ENCODE peak calls at places on chromosome 9, in six cellular contexts. Z is SK-N-SH; B is CD4-positive, CD25-positive, alpha-beta regulatory T cell; F is endodermal cell; M is A673; P is endothelial cell of umbilical vein. H is an unnamed sample. For H3K9me3, the result is how much of the 10 kb centered on the place peaks cover.

GRCh38 chr9:69195019-69195418 is 20.9 kb downstream of the TJP2 start:
- DNase-seq in Z (no peak), B (no peak), F (no peak), M (no peak), P (no peak), H (no peak)

GRCh38 chr9:77011973-77012817 is 7.3 kb upstream of the FOXB2 start:
- DNase-seq in Z (peak), B (peak), F (peak), M (peak), P (peak), H (peak)

GRCh38 chr9:91411096-91411771 is 12.4 kb downstream of the NFIL3 start:
- DNase-seq in Z (no peak), B (peak), F (no peak), M (no peak), P (peak), H (no peak)

GRCh38 chr9:106772523-106773290 is 90.3 kb upstream of the ZNF462 start:
- DNase-seq in Z (no peak), B (no peak), F (no peak), M (no peak), P (no peak), H (no peak)

GRCh38 chr9:71796368-71796767 is 28.1 kb upstream of the CEMIP2 start:
- DNase-seq in Z (no peak), B (peak), F (no peak), M (no peak), P (no peak), H (no peak)

GRCh38 chr9:128887914-128888350 is 6.0 kb downstream of the LRRC8A start:
- DNase-seq in Z (no peak), B (no peak), F (peak), M (peak), P (peak), H (no peak)

GRCh38 chr9:27933210-27934062 is 360.2 kb upstream of the C9orf72 start:
- DNase-seq in Z (no peak), B (no peak), F (no peak), M (no peak), P (no peak), H (no peak)

GRCh38 chr9:113223963-113224362 is 2.6 kb downstream of the SLC31A1 start:
- DNase-seq in Z (no peak), B (no peak), F (no peak), M (no peak), P (no peak), H (no peak)

GRCh38 chr9:19788614-19789271 is at the start of gene SLC24A2:
- DNase-seq in Z (peak), B (no peak), F (peak), M (no peak), P (no peak), H (no peak)

GRCh38 chr9:78316151-78316892 is 19.4 kb downstream of the PSAT1 start:
- DNase-seq in Z (no peak), B (no peak), F (peak), M (no peak), P (no peak), H (no peak)

GRCh38 chr9:135087489-135087791 is at the start of gene OLFM1:
- DNase-seq in Z (peak), B (peak), F (peak), M (peak), P (peak), H (peak)

GRCh38 chr9:6218099-6218502 is 2.5 kb downstream of the IL33 start:
- DNase-seq in Z (no peak), B (no peak), F (no peak), M (peak), P (peak), H (no peak)

GRCh38 chr9:38208206-38208901 is 139.3 kb upstream of the SHB start:
- DNase-seq in Z (no peak), B (no peak), F (no peak), M (no peak), P (no peak), H (no peak)

GRCh38 chr9:102728946-102729345 is 266.2 kb upstream of the CYLC2 start:
- DNase-seq in Z (no peak), B (no peak), F (peak), M (no peak), P (no peak), H (no peak)

GRCh38 chr9:124813496-124814177 is 36.7 kb downstream of the OLFML2A start:
- DNase-seq in Z (peak), B (no peak), F (no peak), M (no peak), P (no peak), H (no peak)

GRCh38 chr9:92724528-92725265 is 39.9 kb downstream of the BICD2 start:
- DNase-seq in Z (no peak), B (no peak), F (peak), M (no peak), P (no peak), H (no peak)

GRCh38 chr9:99680191-99680590 is 141.5 kb upstream of the NR4A3 start:
- DNase-seq in Z (no peak), B (no peak), F (no peak), M (no peak), P (peak), H (no peak)

GRCh38 chr9:89007568-89007967 is 16.3 kb downstream of the S1PR3 start:
- DNase-seq in Z (no peak), B (no peak), F (no peak), M (no peak), P (no peak), H (no peak)

DNA sequence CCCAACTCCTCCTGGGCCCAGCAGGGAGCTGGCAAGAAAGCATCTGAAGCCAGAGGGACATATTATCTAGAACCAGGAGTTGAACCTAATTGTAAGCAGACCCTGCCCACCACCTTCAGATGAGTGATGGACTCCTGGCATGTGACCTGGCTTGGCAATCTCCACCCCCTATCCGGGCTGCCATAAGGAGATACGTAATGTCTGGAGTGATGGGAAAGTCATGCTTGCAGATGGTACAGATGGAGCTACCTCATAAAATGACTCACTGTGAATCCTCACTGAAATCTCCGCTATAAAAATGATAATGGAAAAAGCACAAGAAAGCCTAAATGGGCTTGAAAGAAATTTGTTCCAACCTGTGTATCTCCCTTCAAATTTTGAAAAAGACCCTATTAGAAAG is 157.5 kb downstream of the DMRT2 start:
- DNase-seq in Z (no peak), B (no peak), F (no peak), M (no peak), P (no peak), H (no peak)
- H3K9me3 ChIP-seq in Z (under half), B (under half), F (under half), M (under half), P (under half), H (under half)

GRCh38 chr9:81374459-81374858 is 314.9 kb downstream of the TLE1 start:
- DNase-seq in Z (no peak), B (no peak), F (no peak), M (no peak), P (no peak), H (no peak)
- H3K4me3 ChIP-seq in Z (no peak), B (no peak), F (no peak), M (no peak), P (no peak), H (no peak)

GRCh38 chr9:138112090-138112748 is 234.6 kb downstream of the CACNA1B start:
- DNase-seq in Z (no peak), B (no peak), F (no peak), M (no peak), P (no peak), H (no peak)

GRCh38 chr9:138114501-138115245 is 237.1 kb downstream of the CACNA1B start:
- DNase-seq in Z (no peak), B (no peak), F (no peak), M (no peak), P (no peak), H (no peak)

GRCh38 chr9:138111607-138112006 is 234.0 kb downstream of the CACNA1B start:
- DNase-seq in Z (peak), B (no peak), F (no peak), M (no peak), P (no peak), H (no peak)

GRCh38 chr9:138115506-138115905 is 237.9 kb downstream of the CACNA1B start:
- DNase-seq in Z (peak), B (no peak), F (no peak), M (no peak), P (no peak), H (no peak)

GRCh38 chr9:138112791-138113600 is 235.4 kb downstream of the CACNA1B start:
- DNase-seq in Z (no peak), B (no peak), F (no peak), M (peak), P (no peak), H (no peak)
- H3K9me3 ChIP-seq in Z (under half), B (under half), F (under half), M (under half), P (under half), H (under half)

GRCh38 chr9:133118568-133118967 is 2.5 kb downstream of the RALGDS start:
- DNase-seq in Z (no peak), B (no peak), F (no peak), M (no peak), P (no peak), H (peak)

GRCh38 chr9:133117271-133118178 is 3.5 kb downstream of the RALGDS start:
- DNase-seq in Z (peak), B (no peak), F (no peak), M (no peak), P (no peak), H (peak)

GRCh38 chr9:133119461-133120342 is 1.3 kb downstream of the RALGDS start:
- DNase-seq in Z (peak), B (no peak), F (no peak), M (no peak), P (no peak), H (no peak)

GRCh38 chr9:133118179-133118520 is 2.9 kb downstream of the RALGDS start:
- DNase-seq in Z (no peak), B (no peak), F (no peak), M (no peak), P (no peak), H (no peak)

DNA sequence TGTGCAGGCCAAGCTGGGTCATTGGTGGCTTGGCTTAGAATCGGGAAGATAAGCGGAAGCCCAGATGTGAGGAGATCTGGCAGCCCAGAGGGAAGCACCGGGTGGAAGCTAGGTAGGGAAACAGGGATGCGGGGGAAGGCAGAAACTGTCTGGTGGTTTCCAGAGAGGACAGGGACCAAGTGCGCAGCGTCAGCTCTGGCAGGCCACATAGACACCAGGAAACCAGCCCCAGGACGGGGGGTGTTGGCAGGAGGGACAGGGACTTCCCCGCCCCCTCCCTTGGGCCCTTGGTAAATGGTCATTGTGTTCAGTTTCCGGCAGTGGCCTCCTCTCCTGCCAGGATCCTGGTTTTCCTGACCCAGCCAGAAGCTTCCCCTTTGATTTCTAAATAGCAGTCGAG is 2.0 kb downstream of the RALGDS start:
- DNase-seq in Z (peak), B (no peak), F (no peak), M (no peak), P (peak), H (no peak)
- H3K4me3 ChIP-seq in Z (no peak), B (no peak), F (no peak), M (no peak), P (no peak), H (no peak)

GRCh38 chr9:40913096-40913719 is 215.3 kb downstream of the FOXD4L6 start:
- DNase-seq in Z (no peak), B (no peak), F (no peak), M (no peak), P (no peak), H (no peak)

GRCh38 chr9:40911647-40912046 is 216.8 kb downstream of the FOXD4L6 start:
- DNase-seq in Z (no peak), B (no peak), F (no peak), M (no peak), P (no peak), H (no peak)

GRCh38 chr9:40909821-40910220 is 218.7 kb downstream of the FOXD4L6 start:
- DNase-seq in Z (no peak), B (no peak), F (no peak), M (no peak), P (no peak), H (no peak)

GRCh38 chr9:40907657-40908624 is 220.5 kb downstream of the FOXD4L6 start:
- DNase-seq in Z (no peak), B (no peak), F (peak), M (no peak), P (no peak), H (no peak)
- H3K9me3 ChIP-seq in Z (under half), B (half or more), F (half or more), M (under half), P (under half), H (half or more)